ENCODE peak calls at places on chromosome 3, in ten cellular contexts. M, N, G, R, H, K, L, T, B and E are unnamed samples.

GRCh38 chr3:36972163-36972562 is 20.8 kb downstream of the EPM2AIP1 start:
- DNase-seq in M (no peak), N (no peak), G (no peak), R (no peak), H (no peak), K (no peak), L (no peak), T (no peak), B (no peak), E (no peak)

GRCh38 chr3:146273721-146274407 is 23.0 kb upstream of the PLSCR4 start:
- DNase-seq in M (no peak), N (no peak), G (no peak), R (no peak), H (no peak), K (no peak), L (no peak), T (no peak), B (no peak), E (no peak)

GRCh38 chr3:121232309-121233225 is 313.2 kb downstream of the POLQ start:
- DNase-seq in M (no peak), N (no peak), G (no peak), R (no peak), H (no peak), K (no peak), L (no peak), T (no peak), B (no peak), E (no peak)

GRCh38 chr3:110925804-110926203 is 145.8 kb upstream of the NECTIN3 start:
- DNase-seq in M (no peak), N (no peak), G (no peak), R (no peak), H (no peak), K (no peak), L (no peak), T (no peak), B (no peak), E (no peak)

GRCh38 chr3:124395584-124396340 is 334.5 kb upstream of the UMPS start:
- DNase-seq in M (no peak), N (no peak), G (no peak), R (peak; percentile 62), H (peak; percentile 73), K (no peak), L (no peak), T (no peak), B (no peak), E (no peak)

GRCh38 chr3:141561426-141562034 is 74.7 kb downstream of the RASA2 start:
- DNase-seq in M (no peak), N (no peak), G (no peak), R (no peak), H (no peak), K (peak; percentile 47), L (peak; percentile 65), T (peak; percentile 60), B (no peak), E (no peak)

GRCh38 chr3:49859576-49860305 is 3.4 kb upstream of the TRAIP start:
- DNase-seq in M (no peak), N (no peak), G (no peak), R (no peak), H (no peak), K (no peak), L (no peak), T (no peak), B (no peak), E (no peak)

GRCh38 chr3:110940074-110940473 is 131.5 kb upstream of the NECTIN3 start:
- DNase-seq in M (no peak), N (no peak), G (no peak), R (no peak), H (no peak), K (no peak), L (no peak), T (no peak), B (no peak), E (no peak)

GRCh38 chr3:146912233-146913015 is 307.3 kb upstream of the PLSCR5 start:
- DNase-seq in M (no peak), N (no peak), G (no peak), R (no peak), H (no peak), K (no peak), L (no peak), T (no peak), B (no peak), E (no peak)

GRCh38 chr3:195908439-195909293 is at the start of gene TNK2:
- DNase-seq in M (peak; percentile 58), N (peak; percentile 72), G (no peak), R (no peak), H (no peak), K (no peak), L (peak; percentile 63), T (peak; percentile 59), B (no peak), E (no peak)

GRCh38 chr3:174287601-174288180 is 571.4 kb upstream of the NAALADL2 start:
- DNase-seq in M (no peak), N (no peak), G (no peak), R (no peak), H (no peak), K (no peak), L (no peak), T (no peak), B (no peak), E (no peak)

GRCh38 chr3:24734019-24734418 is 239.4 kb upstream of the THRB start:
- DNase-seq in M (no peak), N (no peak), G (no peak), R (no peak), H (no peak), K (no peak), L (no peak), T (no peak), B (no peak), E (no peak)

DNA sequence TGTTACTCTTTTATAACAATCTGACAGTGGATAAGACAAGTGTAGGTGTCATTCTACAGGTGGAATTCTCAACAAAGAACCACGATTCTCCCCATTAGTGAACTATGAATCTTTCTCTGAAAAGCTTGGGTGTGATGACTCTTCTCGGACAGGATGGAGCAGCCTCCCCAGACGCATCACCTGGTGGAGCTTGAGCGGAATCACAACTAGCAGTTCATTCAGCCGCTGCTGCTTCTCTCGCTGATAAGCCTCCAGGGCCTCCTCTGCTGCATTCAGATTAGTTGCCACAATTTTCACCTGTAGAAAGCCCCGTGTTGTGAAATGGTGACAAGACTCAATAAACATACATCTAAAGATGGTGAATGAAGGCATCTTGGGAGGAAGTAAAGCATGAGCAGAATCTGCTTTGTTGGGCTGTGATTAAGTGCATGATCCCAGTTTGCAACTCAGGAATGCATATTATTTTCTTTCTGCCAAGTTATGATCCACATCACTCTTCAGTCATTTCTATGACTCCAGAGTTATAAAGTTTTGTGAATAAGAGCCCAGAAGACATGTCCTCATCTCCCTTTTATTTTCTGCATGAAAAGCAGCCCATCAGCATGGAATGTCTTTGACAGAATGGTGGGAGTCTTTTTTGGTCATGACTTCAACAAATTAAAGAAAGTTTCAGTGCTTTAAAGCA is 93.6 kb downstream of the BOC start:
- DNase-seq in M (no peak), N (no peak), G (no peak), R (no peak), H (no peak), K (no peak), L (no peak), T (no peak), B (no peak), E (no peak)
- TF ChIP-seq CTCF in M (no peak), N (no peak), G (no peak), R (no peak), H (no peak), K (no peak), L (no peak), T (no peak), B (no peak), E (no peak)

GRCh38 chr3:10327592-10327991 is 6.7 kb upstream of the SEC13 start:
- DNase-seq in M (no peak), N (no peak), G (no peak), R (no peak), H (no peak), K (no peak), L (no peak), T (no peak), B (no peak), E (no peak)

GRCh38 chr3:10330319-10330718 is 9.4 kb upstream of the SEC13 start:
- DNase-seq in M (no peak), N (no peak), G (no peak), R (no peak), H (no peak), K (no peak), L (no peak), T (no peak), B (no peak), E (no peak)

GRCh38 chr3:10329495-10330015 is 8.6 kb upstream of the SEC13 start:
- DNase-seq in M (no peak), N (no peak), G (no peak), R (no peak), H (no peak), K (no peak), L (no peak), T (no peak), B (no peak), E (no peak)

GRCh38 chr3:10331320-10331719 is 10.4 kb upstream of the SEC13 start:
- DNase-seq in M (no peak), N (no peak), G (no peak), R (no peak), H (no peak), K (no peak), L (no peak), T (no peak), B (no peak), E (no peak)

GRCh38 chr3:10328460-10329071 is 7.7 kb upstream of the SEC13 start:
- DNase-seq in M (no peak), N (no peak), G (no peak), R (no peak), H (no peak), K (no peak), L (no peak), T (no peak), B (no peak), E (no peak)
- H3K36me3 ChIP-seq in M (no peaks in the 10 kb centered on the region), N (no peaks in the 10 kb centered on the region), G (no peaks in the 10 kb centered on the region), R (no peaks in the 10 kb centered on the region), H (no peaks in the 10 kb centered on the region), K (no peaks in the 10 kb centered on the region), L (no peaks in the 10 kb centered on the region), T (no peaks in the 10 kb centered on the region), B (no peaks in the 10 kb centered on the region), E (no peaks in the 10 kb centered on the region)

GRCh38 chr3:131193671-131194291 is 167.1 kb downstream of the NEK11 start:
- DNase-seq in M (no peak), N (no peak), G (no peak), R (no peak), H (no peak), K (no peak), L (no peak), T (no peak), B (no peak), E (no peak)
- TF ChIP-seq CTCF in M (no peak), N (no peak), G (no peak), R (no peak), H (no peak), K (no peak), L (peak; percentile 3), T (no peak), B (no peak), E (no peak)

GRCh38 chr3:8567784-8568575 is 66.4 kb downstream of the LMCD1 start:
- DNase-seq in M (no peak), N (no peak), G (no peak), R (no peak), H (no peak), K (no peak), L (no peak), T (no peak), B (no peak), E (no peak)
- H3K36me3 ChIP-seq in M (peaks cover 17% of the 10 kb centered on the region), N (no peaks in the 10 kb centered on the region), G (peaks cover 58% of the 10 kb centered on the region), R (peaks cover 68% of the 10 kb centered on the region), H (peaks cover 73% of the 10 kb centered on the region), K (no peaks in the 10 kb centered on the region), L (no peaks in the 10 kb centered on the region), T (no peaks in the 10 kb centered on the region), B (no peaks in the 10 kb centered on the region), E (peaks cover 23% of the 10 kb centered on the region)